ENCODE peak calls at places on chromosomes 6 and 20, in five cellular contexts. J is pancreas; V is HS-5; N is HCEC 1CT; K is activated naive CD8-positive, alpha-beta T cell treated with anti-CD3 and anti-CD28 coated beads, Interleukin-2, amount 50 U/mL, for 24 hours. E is an unnamed sample.

GRCh38 chr6:138991206-138991605 is 3.2 kb upstream of the REPS1 start:
- DNase-seq in J (no peak), V (no peak), N (no peak), K (no peak), E (no peak)

GRCh38 chr20:63547484-63548480 is at the start of gene SRMS:
- DNase-seq in J (no peak), V (no peak), N (no peak), K (no peak), E (no peak)

GRCh38 chr20:10719740-10720380 is 46.1 kb upstream of the JAG1 start:
- DNase-seq in J (no peak), V (no peak), N (no peak), K (no peak), E (no peak)

GRCh38 chr20:38714308-38714707 is 10.0 kb upstream of the SLC32A1 start:
- DNase-seq in J (no peak), V (no peak), N (no peak), K (no peak), E (no peak)

GRCh38 chr6:4943716-4944115 is 60.1 kb downstream of the RPP40 start:
- DNase-seq in J (no peak), V (no peak), N (no peak), K (no peak), E (no peak)

GRCh38 chr6:133947302-133947900 is 5.6 kb upstream of the TBPL1 start:
- DNase-seq in J (no peak), V (no peak), N (no peak), K (no peak), E (no peak)

GRCh38 chr20:41956316-41957050 is 338.3 kb upstream of the CHD6 start:
- DNase-seq in J (no peak), V (no peak), N (no peak), K (no peak), E (no peak)

GRCh38 chr6:55726144-55726543 is 147.2 kb upstream of the HMGCLL1 start:
- DNase-seq in J (no peak), V (no peak), N (no peak), K (no peak), E (no peak)

GRCh38 chr20:36836591-36837329 is 39.2 kb upstream of the TLDC2 start:
- DNase-seq in J (no peak), V (no peak), N (peak; percentile 65), K (peak; percentile 80), E (peak; percentile 55)

GRCh38 chr6:151239603-151240035 is at the start of gene AKAP12:
- DNase-seq in J (peak; percentile 52), V (no peak), N (peak; percentile 21), K (peak; percentile 10), E (peak; percentile 18)

GRCh38 chr20:430091-430999 is 22.2 kb downstream of the RBCK1 start:
- DNase-seq in J (no peak), V (no peak), N (no peak), K (no peak), E (no peak)

GRCh38 chr6:157428418-157429202 is 47.6 kb downstream of the ZDHHC14 start:
- DNase-seq in J (no peak), V (no peak), N (no peak), K (peak; percentile 68), E (no peak)

GRCh38 chr6:29723666-29724588 is 693 bp downstream of the HLA-F start:
- DNase-seq in J (peak; percentile 72), V (no peak), N (no peak), K (peak; percentile 80), E (peak; percentile 62)

GRCh38 chr6:107763959-107764358 is 60.2 kb downstream of the SCML4 start:
- DNase-seq in J (no peak), V (peak; percentile 6), N (peak; percentile 37), K (no peak), E (no peak)

GRCh38 chr6:42783177-42783875 is 1.5 kb downstream of the BICRAL start:
- DNase-seq in J (peak; percentile 92), V (peak; percentile 25), N (peak; percentile 65), K (peak; percentile 76), E (peak; percentile 57)

GRCh38 chr6:46653439-46653942 is 716 bp downstream of the SLC25A27 start:
- DNase-seq in J (no peak), V (no peak), N (no peak), K (no peak), E (no peak)

GRCh38 chr6:36906539-36906938 is 20.8 kb downstream of the C6orf89 start:
- DNase-seq in J (peak; percentile 95), V (no peak), N (no peak), K (no peak), E (no peak)

GRCh38 chr6:23983691-23984090 is 142.3 kb upstream of the NRSN1 start:
- DNase-seq in J (no peak), V (no peak), N (no peak), K (no peak), E (no peak)

GRCh38 chr6:116210750-116211425 is 43.0 kb downstream of the TSPYL4 start:
- DNase-seq in J (no peak), V (no peak), N (peak; percentile 29), K (no peak), E (no peak)